ENCODE peak calls at places on chromosomes 2 and 18, in seven cellular contexts. R is activated effector memory CD4-positive, alpha-beta T cell treated with anti-CD3 and anti-CD28 coated beads, Interleukin-2, amount 50 U/mL, for 16 hours; F is H7; Z is amygdala; P is astrocyte of the hippocampus; G is nephron progenitor cell; L is pons. E is an unnamed sample.
A peak's percentile ranks its signal among the peaks of the same experiment; 100 is the strongest.

GRCh38 chr18:49459404-49460171 is 857 bp downstream of the DYM start:
- DNase-seq in F (peak; percentile 34), R (peak; percentile 77), G (no peak), L (peak; percentile 25), P (peak; percentile 41), Z (no peak), E (peak; percentile 22)

GRCh38 chr2:3131636-3132326 is 245.8 kb downstream of the EIPR1 start:
- DNase-seq in G (no peak), F (peak; percentile 39), L (no peak), Z (no peak), R (no peak), P (peak; percentile 8), E (no peak)

GRCh38 chr2:215929602-215930335 is 83.6 kb downstream of the MREG start:
- DNase-seq in P (no peak), F (no peak), G (no peak), L (no peak), R (no peak), Z (no peak), E (no peak)

GRCh38 chr18:58654896-58655614 is 16.2 kb upstream of the MALT1 start:
- DNase-seq in F (no peak), Z (no peak), P (no peak), R (no peak), L (no peak), G (no peak), E (no peak)

GRCh38 chr2:186704897-186705296 is 11.0 kb downstream of the FAM171B start:
- DNase-seq in F (no peak), L (no peak), R (no peak), Z (no peak), P (no peak), G (no peak), E (no peak)

GRCh38 chr18:58819051-58819450 is 45.6 kb upstream of the ZNF532 start:
- DNase-seq in L (no peak), F (no peak), R (no peak), G (no peak), P (peak; percentile 47), Z (no peak), E (no peak)

GRCh38 chr18:72866901-72867701 is 686 bp downstream of the NETO1 start:
- DNase-seq in P (peak; percentile 62), Z (peak; percentile 51), L (no peak), R (no peak), F (peak; percentile 68), G (peak; percentile 67), E (no peak)

GRCh38 chr18:49967914-49968313 is 154.6 kb upstream of the ACAA2 start:
- DNase-seq in G (no peak), P (no peak), F (no peak), Z (no peak), L (no peak), R (no peak), E (no peak)

GRCh38 chr2:32128636-32129035 is 37.0 kb upstream of the SLC30A6 start:
- DNase-seq in G (no peak), L (no peak), P (no peak), F (no peak), Z (no peak), R (no peak), E (no peak)

GRCh38 chr2:159706385-159706980 is 5.8 kb upstream of the MARCHF7 start:
- DNase-seq in Z (no peak), L (no peak), F (no peak), P (no peak), R (no peak), G (no peak), E (peak; percentile 14)

E was measured in KBM-7.